ENCODE peak calls at places on chromosomes 12 and 14, in five cellular contexts. T, P, D, E and C are unnamed samples.

GRCh38 chr12:28708918-28709371 is 440.1 kb upstream of the FAR2 start:
- DNase-seq in T (no peak), P (peak; percentile 61), D (peak; percentile 84), E (no peak), C (peak; percentile 37)

GRCh38 chr12:54549774-54550451 is 512 bp downstream of the PDE1B start:
- DNase-seq in P (no peak), E (no peak), T (no peak), D (peak; percentile 6), C (no peak)

GRCh38 chr12:75503866-75504265 is 7.5 kb downstream of the KRR1 start:
- DNase-seq in D (no peak), P (no peak), T (no peak), E (no peak), C (no peak)

GRCh38 chr14:81137316-81137715 is 83.4 kb downstream of the GTF2A1 start:
- DNase-seq in P (peak; percentile 48), T (peak; percentile 41), E (no peak), D (peak; percentile 80), C (peak; percentile 40)

GRCh38 chr12:27279836-27280235 is 35.8 kb downstream of the STK38L start:
- DNase-seq in D (peak; percentile 33), T (no peak), P (no peak), E (no peak), C (no peak)

GRCh38 chr14:77025744-77026165 is 2.8 kb downstream of the IRF2BPL start:
- DNase-seq in D (no peak), T (peak; percentile 50), P (no peak), E (no peak), C (no peak)

GRCh38 chr12:107983871-107984480 is 145.1 kb upstream of the WSCD2 start:
- DNase-seq in D (no peak), E (no peak), P (no peak), T (no peak), C (peak; percentile 1)

GRCh38 chr12:113432976-113433375 is 10.8 kb downstream of the SDSL start:
- DNase-seq in E (no peak), T (no peak), D (no peak), P (no peak), C (no peak)

GRCh38 chr12:21546721-21547120 is 20.6 kb downstream of the SPX start:
- DNase-seq in P (no peak), T (no peak), D (no peak), E (no peak), C (no peak)

GRCh38 chr12:125259525-125259924 is 194.3 kb downstream of the AACS start:
- DNase-seq in P (no peak), T (no peak), E (no peak), D (no peak), C (no peak)

GRCh38 chr14:103856105-103856504 is 8.7 kb upstream of the PPP1R13B start:
- DNase-seq in D (no peak), E (no peak), T (no peak), P (no peak), C (no peak)

GRCh38 chr14:71776463-71777359 is 155.5 kb upstream of the RGS6 start:
- DNase-seq in P (peak; percentile 13), D (peak; percentile 68), T (no peak), E (no peak), C (peak; percentile 10)

GRCh38 chr12:130139971-130140547 is 22.2 kb upstream of the FZD10 start:
- DNase-seq in P (no peak), E (no peak), D (no peak), T (peak; percentile 54), C (no peak)

GRCh38 chr14:24556756-24557155 is 19.3 kb downstream of the CTSG start:
- DNase-seq in D (peak; percentile 25), T (no peak), P (peak; percentile 29), E (no peak), C (peak; percentile 3)

GRCh38 chr14:34604990-34605389 is 25.0 kb downstream of the SNX6 start:
- DNase-seq in T (peak; percentile 55), P (peak; percentile 51), E (no peak), D (peak; percentile 39), C (peak; percentile 62)

GRCh38 chr14:89616425-89617141 is 199.6 kb upstream of the FOXN3 start:
- DNase-seq in E (peak; percentile 41), P (peak; percentile 39), D (peak; percentile 27), T (no peak), C (peak; percentile 60)

GRCh38 chr12:46110220-46110700 is 119.9 kb upstream of the SCAF11 start:
- DNase-seq in P (no peak), E (no peak), T (no peak), D (no peak), C (no peak)

GRCh38 chr14:22472935-22473854 is 115.8 kb downstream of the DAD1 start:
- DNase-seq in E (peak; percentile 65), T (peak; percentile 56), D (no peak), P (peak; percentile 25), C (peak; percentile 76)

GRCh38 chr14:22469541-22470303 is 119.3 kb downstream of the DAD1 start:
- DNase-seq in T (no peak), P (no peak), E (no peak), D (no peak), C (no peak)

GRCh38 chr14:22474730-22475351 is 114.2 kb downstream of the DAD1 start:
- DNase-seq in D (peak; percentile 47), E (no peak), P (peak; percentile 2), T (no peak), C (peak; percentile 39)

GRCh38 chr14:22472466-22472865 is 116.6 kb downstream of the DAD1 start:
- DNase-seq in P (no peak), T (no peak), D (no peak), E (no peak), C (no peak)

DNA sequence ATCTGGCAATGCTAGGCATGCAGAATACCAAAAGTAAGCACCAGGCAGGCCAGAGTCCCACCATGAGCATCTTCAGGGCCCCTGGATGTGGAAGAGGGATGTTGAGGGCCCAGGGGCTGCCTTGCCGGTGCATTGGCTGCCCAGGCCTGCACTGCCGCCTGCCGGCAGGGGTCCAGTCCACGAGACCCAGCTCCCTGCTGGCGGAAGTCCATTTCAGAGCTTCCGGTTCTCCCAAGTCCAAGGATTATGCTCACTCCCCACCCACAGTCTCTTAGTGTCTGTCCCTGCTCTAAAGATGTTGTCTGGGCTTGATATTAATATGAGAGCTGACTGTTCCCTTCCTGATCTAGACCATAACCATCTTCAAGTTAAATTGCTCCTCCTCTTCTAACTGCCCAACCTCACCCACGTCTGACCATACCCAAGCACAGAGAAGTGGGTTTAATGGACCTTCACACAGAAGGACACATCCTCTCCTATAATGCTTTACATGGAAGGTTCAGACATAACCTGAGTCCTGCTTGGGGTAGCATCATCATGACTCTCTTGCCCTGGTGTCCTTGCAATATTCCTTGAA is 117.4 kb downstream of the DAD1 start:
- DNase-seq in P (peak; percentile 32), D (peak; percentile 50), E (no peak), T (peak; percentile 46), C (peak; percentile 65)
- TF ChIP-seq CTCF in P (peak; percentile 47), D (peak; percentile 21), E (peak; percentile 45), T (peak; percentile 40), C (peak; percentile 67)

GRCh38 chr14:64092940-64093339 is 201.2 kb downstream of the ESR2 start:
- DNase-seq in T (no peak), D (no peak), E (no peak), P (no peak), C (no peak)

GRCh38 chr14:64095620-64096019 is 198.6 kb downstream of the ESR2 start:
- DNase-seq in T (no peak), E (no peak), P (peak; percentile 52), D (peak; percentile 67), C (peak; percentile 57)

GRCh38 chr14:64089920-64090319 is 204.3 kb downstream of the ESR2 start:
- DNase-seq in P (peak; percentile 63), E (no peak), D (peak; percentile 11), T (no peak), C (no peak)

GRCh38 chr14:64091217-64091616 is 203.0 kb downstream of the ESR2 start:
- DNase-seq in T (no peak), P (no peak), D (no peak), E (no peak), C (no peak)

DNA sequence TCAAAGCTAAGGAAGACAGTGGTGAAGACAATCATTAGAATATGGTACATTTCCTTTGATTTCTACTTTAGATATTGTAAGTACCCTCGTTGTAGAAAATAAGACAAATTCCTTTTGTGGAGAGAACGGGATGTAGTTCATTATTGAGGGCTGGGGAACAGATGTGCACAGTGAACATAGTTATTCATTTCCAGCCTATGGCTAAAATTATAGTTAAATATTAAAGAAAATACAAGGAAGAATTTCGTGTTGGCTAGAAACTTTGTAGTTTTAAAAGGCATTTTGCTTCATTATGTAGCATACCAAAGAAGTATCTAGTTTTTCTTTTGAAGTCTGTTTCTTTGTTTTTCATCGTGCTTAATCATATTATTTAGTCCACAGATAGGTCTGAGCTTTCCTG is 201.8 kb downstream of the ESR2 start:
- DNase-seq in D (no peak), T (no peak), P (no peak), E (no peak), C (no peak)
- H3K4me3 ChIP-seq in D (no peak overlapping the region), T (no peak overlapping the region), P (no peak overlapping the region), E (no peak overlapping the region), C (no peak overlapping the region)

DNA sequence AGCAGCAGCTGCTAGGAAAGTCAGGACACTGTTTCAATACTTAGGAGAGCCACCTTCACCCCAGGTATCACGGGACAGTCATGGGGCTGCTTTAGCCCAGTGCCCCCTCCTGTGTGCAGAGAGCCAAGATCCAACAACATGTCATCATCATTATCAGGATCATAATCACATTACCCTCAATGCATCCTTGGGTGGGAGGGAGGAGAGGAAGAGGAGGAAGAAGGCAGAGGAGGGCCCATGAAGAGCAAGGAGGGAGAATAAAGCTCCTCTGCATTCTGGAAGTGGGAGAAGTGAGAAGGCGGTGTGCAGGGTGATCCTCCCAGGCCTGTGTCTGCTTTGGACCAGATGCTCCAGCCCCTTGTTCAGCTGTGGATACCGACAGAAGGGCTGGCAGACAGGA is 64.2 kb downstream of the TSPAN11 start:
- DNase-seq in T (no peak), D (no peak), E (no peak), P (no peak), C (no peak)
- TF ChIP-seq CTCF in T (no peak), D (no peak), E (no peak), P (no peak), C (no peak)

GRCh38 chr14:75280448-75280830 is 1.8 kb downstream of the FOS start:
- DNase-seq in P (peak; percentile 29), E (no peak), T (no peak), D (no peak), C (no peak)
- H3K4me3 ChIP-seq in P (peak overlapping the region; percentile 83), E (peak overlapping the region; percentile 62), T (no peak overlapping the region), D (peak overlapping the region; percentile 19), C (peak overlapping the region; percentile 98)